ENCODE peak calls at places on chromosomes 6 and 20, in five cellular contexts. D, Q, O, V and P are unnamed samples.

GRCh38 chr6:113630738-113631535 is 226.2 kb upstream of the MARCKS start:
- DNase-seq in D (peak), Q (peak), O (no peak), V (no peak), P (peak)

GRCh38 chr20:1617055-1617454 is 2.8 kb downstream of the SIRPB1 start:
- DNase-seq in D (no peak), Q (no peak), O (no peak), V (no peak), P (no peak)

GRCh38 chr20:48716086-48716485 is 111.7 kb downstream of the PREX1 start:
- DNase-seq in D (no peak), Q (peak), O (no peak), V (no peak), P (no peak)

GRCh38 chr6:71460933-71461332 is 172.3 kb downstream of the OGFRL1 start:
- DNase-seq in D (peak), Q (no peak), O (no peak), V (no peak), P (no peak)

GRCh38 chr20:64160536-64161495 is 3.4 kb upstream of the MYT1 start:
- DNase-seq in D (no peak), Q (no peak), O (peak), V (no peak), P (no peak)

GRCh38 chr6:132357120-132357519 is 44.2 kb downstream of the MOXD1 start:
- DNase-seq in D (peak), Q (no peak), O (no peak), V (no peak), P (no peak)

GRCh38 chr6:24667378-24667803 is 514 bp downstream of the ACOT13 start:
- DNase-seq in D (peak), Q (peak), O (no peak), V (no peak), P (peak)

GRCh38 chr20:32832664-32833063 is 12.9 kb downstream of the MAPRE1 start:
- DNase-seq in D (no peak), Q (no peak), O (no peak), V (no peak), P (no peak)

GRCh38 chr6:100366419-100366818 is 98.3 kb downstream of the SIM1 start:
- DNase-seq in D (peak), Q (no peak), O (no peak), V (peak), P (peak)

GRCh38 chr20:16003310-16003709 is 569.9 kb downstream of the KIF16B start:
- DNase-seq in D (no peak), Q (no peak), O (no peak), V (no peak), P (no peak)

GRCh38 chr6:4371207-4371921 is 236.0 kb upstream of the ECI2 start:
- DNase-seq in D (peak), Q (no peak), O (no peak), V (no peak), P (peak)

GRCh38 chr20:1300083-1300840 is 28.7 kb downstream of the SDCBP2 start:
- DNase-seq in D (no peak), Q (no peak), O (no peak), V (no peak), P (no peak)

GRCh38 chr20:43962518-43962917 is 47.9 kb downstream of the TOX2 start:
- DNase-seq in D (no peak), Q (no peak), O (no peak), V (no peak), P (no peak)

GRCh38 chr20:43961116-43961515 is 46.5 kb downstream of the TOX2 start:
- DNase-seq in D (no peak), Q (no peak), O (no peak), V (no peak), P (no peak)

GRCh38 chr20:43961541-43962471 is 47.2 kb downstream of the TOX2 start:
- DNase-seq in D (no peak), Q (no peak), O (no peak), V (no peak), P (no peak)

GRCh38 chr20:43963233-43963632 is 48.6 kb downstream of the TOX2 start:
- DNase-seq in D (peak), Q (no peak), O (no peak), V (no peak), P (peak)

GRCh38 chr20:43963872-43964791 is 49.5 kb downstream of the TOX2 start:
- DNase-seq in D (peak), Q (peak), O (no peak), V (no peak), P (peak)
- TF ChIP-seq CTCF in D (no peak), Q (no peak), O (no peak), V (no peak), P (no peak)

GRCh38 chr20:49909499-49910339 is 5.6 kb downstream of the SPATA2 start:
- DNase-seq in D (no peak), Q (no peak), O (peak), V (no peak), P (no peak)
- TF ChIP-seq CTCF in D (peak), Q (no peak), O (peak), V (peak), P (peak)

GRCh38 chr6:110408891-110409290 is 6.5 kb downstream of the DDO start:
- DNase-seq in D (no peak), Q (no peak), O (no peak), V (no peak), P (no peak)
- TF ChIP-seq CTCF in D (no peak), Q (peak), O (no peak), V (no peak), P (peak)

DNA sequence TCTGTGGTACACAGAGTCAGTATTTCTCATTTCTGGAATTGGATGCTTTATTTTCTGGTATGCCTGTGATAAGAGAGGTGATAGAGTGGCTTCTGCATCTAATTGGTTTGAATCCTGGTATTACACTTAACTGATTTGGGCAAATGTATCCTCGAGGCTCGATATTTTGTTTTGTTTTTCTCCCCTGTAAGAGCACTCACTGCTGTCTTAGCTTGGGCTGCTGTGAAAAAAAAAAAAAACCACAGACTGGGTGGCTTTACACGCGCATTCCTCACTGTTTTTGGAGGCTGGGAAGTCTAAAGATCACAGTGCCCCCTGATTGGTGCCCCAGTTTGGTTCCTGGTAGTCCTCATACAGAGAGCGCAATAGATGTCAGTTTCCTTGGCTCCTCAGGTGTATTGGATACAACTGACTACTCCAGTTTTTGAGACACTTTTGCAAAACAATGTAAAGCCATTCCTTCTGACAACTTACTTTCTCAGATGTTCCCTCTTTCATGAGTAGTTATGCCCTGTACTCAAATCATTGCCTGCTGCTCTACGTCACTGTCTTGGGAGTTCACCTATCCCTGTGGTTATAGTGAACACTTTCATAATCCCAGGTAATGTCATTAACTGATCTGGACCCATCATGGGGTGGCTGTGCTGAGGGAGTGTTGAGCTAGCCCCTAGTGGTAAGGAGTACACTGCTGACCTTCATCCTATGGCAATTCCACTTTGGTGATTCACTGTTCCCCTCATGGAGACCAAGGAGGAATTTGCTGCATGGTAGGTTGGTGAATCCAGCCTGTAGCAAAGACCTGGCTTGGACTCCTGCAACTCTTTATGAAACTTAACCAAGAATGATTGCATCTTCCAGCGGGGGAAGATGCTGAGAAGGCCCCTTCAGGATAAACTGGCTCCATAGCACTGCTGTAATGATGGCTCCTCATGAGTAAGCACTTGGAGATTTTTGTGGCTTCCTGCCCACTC is 3.5 kb upstream of the ACAT2 start:
- DNase-seq in D (peak), Q (no peak), O (no peak), V (peak), P (peak)
- TF ChIP-seq CTCF in D (peak), Q (peak), O (no peak), V (peak), P (peak)

GRCh38 chr6:35178932-35179832 is 34.6 kb upstream of the SCUBE3 start:
- DNase-seq in D (no peak), Q (peak), O (no peak), V (no peak), P (no peak)
- TF ChIP-seq CTCF in D (no peak), Q (peak), O (no peak), V (no peak), P (peak)

GRCh38 chr20:46317685-46318177 is 9.4 kb upstream of the CDH22 start:
- DNase-seq in D (no peak), Q (no peak), O (no peak), V (no peak), P (no peak)
- TF ChIP-seq CTCF in D (no peak), Q (no peak), O (no peak), V (no peak), P (no peak)

DNA sequence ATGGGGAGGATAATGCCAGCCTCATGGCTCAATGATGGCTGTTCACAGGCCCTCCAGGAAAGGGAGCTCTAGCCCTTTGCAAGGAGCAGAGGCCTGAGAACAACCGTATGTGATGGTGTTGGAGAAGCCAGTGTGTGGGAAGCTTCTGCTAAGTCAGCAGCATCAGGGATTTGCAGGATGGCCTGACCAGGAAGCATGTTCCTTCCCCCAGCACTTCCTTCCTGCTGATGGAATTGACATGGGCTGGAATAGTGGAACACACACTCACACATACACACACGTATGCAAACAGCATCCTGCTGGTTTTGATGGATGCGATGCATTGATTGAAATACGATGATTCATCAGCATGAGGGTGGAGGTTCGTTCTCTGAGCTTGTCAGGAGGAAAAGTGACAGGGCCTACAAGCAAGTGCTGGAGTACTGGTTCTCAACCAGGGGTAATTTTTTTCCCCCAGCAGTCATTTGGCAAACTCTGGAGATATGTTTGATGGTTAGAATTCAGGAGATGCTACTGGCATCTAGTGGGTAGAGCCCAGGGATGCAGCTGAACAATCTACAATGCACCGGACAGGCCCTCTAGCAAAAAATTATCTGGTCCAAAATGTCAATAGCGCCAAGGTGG is 229.1 kb downstream of the NFATC2 start:
- DNase-seq in D (peak), Q (no peak), O (no peak), V (no peak), P (no peak)
- TF ChIP-seq CTCF in D (no peak), Q (no peak), O (no peak), V (no peak), P (peak)

GRCh38 chr20:57392130-57392445 is 892 bp downstream of the RBM38 start:
- DNase-seq in D (peak), Q (peak), O (no peak), V (no peak), P (no peak)
- TF ChIP-seq CTCF in D (no peak), Q (no peak), O (no peak), V (no peak), P (no peak)

GRCh38 chr6:165245716-165246115 is 63.7 kb downstream of the C6orf118 start:
- DNase-seq in D (no peak), Q (no peak), O (no peak), V (no peak), P (no peak)
- TF ChIP-seq CTCF in D (no peak), Q (no peak), O (no peak), V (no peak), P (no peak)